ENCODE peak calls at places on chromosomes 11 and 22, in five cellular contexts. I is lower leg skin, Q is A549, K is endothelial cell of umbilical vein, A is heart left ventricle. N is an unnamed sample.

GRCh38 chr22:19877626-19878339 is 23.1 kb upstream of the GNB1L start:
- DNase-seq in A (peak), I (peak), Q (no peak), K (no peak), N (no peak)

GRCh38 chr22:35601013-35601580 is 16.0 kb downstream of the MB start:
- DNase-seq in I (no peak), Q (no peak), A (no peak), K (no peak), N (no peak)

GRCh38 chr11:62610403-62610802 is 2.2 kb downstream of the EML3 start:
- DNase-seq in I (no peak), K (no peak), Q (no peak), A (no peak), N (no peak)

GRCh38 chr11:123690490-123690889 is 36.1 kb upstream of the SCN3B start:
- DNase-seq in Q (peak), A (no peak), I (no peak), K (no peak), N (peak)

GRCh38 chr22:33476716-33477115 is 418.5 kb upstream of the SYN3 start:
- DNase-seq in Q (peak), K (no peak), A (no peak), I (no peak), N (peak)

GRCh38 chr11:130454495-130455262 is 6.2 kb downstream of the ADAMTS15 start:
- DNase-seq in Q (no peak), A (peak), K (no peak), I (no peak), N (no peak)

GRCh38 chr11:26286472-26287066 is 45.4 kb upstream of the ANO3 start:
- DNase-seq in I (no peak), A (no peak), Q (peak), K (peak), N (no peak)

GRCh38 chr11:32267679-32268187 is 167.6 kb downstream of the WT1 start:
- DNase-seq in A (no peak), Q (no peak), K (no peak), I (no peak), N (no peak)

GRCh38 chr11:77580712-77581337 is 8.9 kb upstream of the AQP11 start:
- DNase-seq in I (no peak), Q (peak), A (no peak), K (no peak), N (no peak)

GRCh38 chr22:46053563-46054090 is 76.7 kb upstream of the WNT7B start:
- DNase-seq in K (peak), I (peak), Q (no peak), A (peak), N (no peak)

GRCh38 chr11:74018331-74019005 is 9.6 kb upstream of the UCP3 start:
- DNase-seq in I (peak), Q (no peak), A (peak), K (no peak), N (no peak)

GRCh38 chr22:46390652-46391301 is 55.3 kb downstream of the TRMU start:
- DNase-seq in I (no peak), Q (no peak), K (peak), A (peak), N (no peak)

GRCh38 chr11:19511413-19512183 is 201.0 kb upstream of the NAV2 start:
- DNase-seq in K (peak), I (no peak), Q (no peak), A (peak), N (no peak)

GRCh38 chr11:79705648-79706047 is 264.8 kb upstream of the TENM4 start:
- DNase-seq in K (no peak), I (no peak), Q (no peak), A (no peak), N (no peak)

GRCh38 chr11:1152316-1153104 is 5.2 kb upstream of the MUC5AC start:
- DNase-seq in A (no peak), I (peak), Q (peak), K (no peak), N (peak)

GRCh38 chr11:78449866-78450265 is 32.2 kb upstream of the GAB2 start:
- DNase-seq in K (no peak), A (no peak), I (no peak), Q (no peak), N (no peak)

GRCh38 chr11:130400793-130401483 is 27.5 kb downstream of the ADAMTS8 start:
- DNase-seq in K (no peak), Q (no peak), I (no peak), A (no peak), N (no peak)

GRCh38 chr11:128757235-128757711 is 63.4 kb downstream of the FLI1 start:
- DNase-seq in Q (peak), A (no peak), I (no peak), K (peak), N (peak)

GRCh38 chr22:41353862-41354575 is 27.7 kb upstream of the TEF start:
- DNase-seq in I (no peak), K (no peak), A (no peak), Q (no peak), N (no peak)

GRCh38 chr22:38802671-38803121 is 8.8 kb upstream of the DNAL4 start:
- DNase-seq in I (peak), A (no peak), K (no peak), Q (peak), N (peak)

GRCh38 chr11:84853841-84854497 is 773.2 kb downstream of the DLG2 start:
- DNase-seq in A (no peak), K (no peak), Q (no peak), I (no peak), N (no peak)

GRCh38 chr11:48055292-48056132 is 75.2 kb downstream of the PTPRJ start:
- DNase-seq in A (no peak), K (no peak), I (no peak), Q (no peak), N (no peak)

GRCh38 chr11:130513132-130513531 is 64.7 kb downstream of the ADAMTS15 start:
- DNase-seq in Q (no peak), A (peak), K (no peak), I (peak), N (no peak)

GRCh38 chr22:36659762-36660509 is 43.6 kb downstream of the CACNG2 start:
- DNase-seq in Q (peak), I (peak), A (peak), K (peak), N (peak)

GRCh38 chr11:23725752-23726151 is 771.1 kb upstream of the LUZP2 start:
- DNase-seq in Q (no peak), I (no peak), K (no peak), A (no peak), N (no peak)

GRCh38 chr11:134760957-134761356 is 348.9 kb upstream of the B3GAT1 start:
- DNase-seq in Q (no peak), I (no peak), A (no peak), K (no peak), N (no peak)

GRCh38 chr11:120457996-120458395 is 53.6 kb upstream of the GRIK4 start:
- DNase-seq in A (no peak), K (no peak), Q (no peak), I (no peak), N (no peak)

GRCh38 chr11:9203715-9204311 is 61.3 kb downstream of the DENND5A start:
- DNase-seq in Q (peak), A (no peak), I (no peak), K (peak), N (no peak)

GRCh38 chr11:27362032-27362431 is 983 bp downstream of the CCDC34 start:
- DNase-seq in Q (no peak), I (no peak), K (no peak), A (no peak), N (no peak)

GRCh38 chr11:27363576-27364115 is 631 bp upstream of the CCDC34 start:
- DNase-seq in I (no peak), A (no peak), Q (no peak), K (no peak), N (no peak)

GRCh38 chr11:27358306-27358705 is 4.7 kb downstream of the CCDC34 start:
- DNase-seq in A (no peak), I (no peak), Q (no peak), K (no peak), N (no peak)

GRCh38 chr11:27367881-27368280 is 4.9 kb upstream of the CCDC34 start:
- DNase-seq in K (no peak), Q (no peak), A (no peak), I (no peak), N (no peak)

GRCh38 chr11:27362749-27363575 is at the start of gene CCDC34:
- DNase-seq in A (peak), K (peak), I (peak), Q (peak), N (peak)
- TF ChIP-seq POLR2A in A (no peak), K (peak), I (no peak), Q (peak), N (peak)

DNA sequence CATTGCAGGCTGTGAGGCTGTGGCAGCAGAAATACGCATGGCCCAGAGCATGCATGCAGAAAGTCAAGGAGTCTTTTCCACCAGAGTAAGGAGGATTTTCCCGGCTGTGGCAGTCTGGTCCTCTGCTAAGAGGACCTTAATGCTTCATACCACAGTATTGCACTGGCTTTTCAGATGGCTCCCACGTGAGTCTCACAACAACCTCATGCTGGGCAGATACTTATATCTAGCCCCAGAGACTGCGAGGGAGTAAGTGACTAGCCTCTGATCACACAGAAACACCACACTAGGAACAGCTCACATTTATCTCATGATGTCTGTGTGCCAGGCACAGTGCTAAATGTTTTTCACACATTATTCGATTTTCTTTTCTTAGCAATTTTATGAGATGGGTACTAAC is 8.0 kb downstream of the CRY2 start:
- DNase-seq in Q (no peak), I (peak), K (no peak), A (no peak), N (no peak)
- TF ChIP-seq POLR2A in Q (no peak), I (no peak), K (no peak), A (no peak), N (no peak)

GRCh38 chr11:2944953-2945756 is 15.9 kb upstream of the PHLDA2 start:
- DNase-seq in Q (no peak), A (peak), K (peak), I (peak), N (peak)

GRCh38 chr11:2944530-2944929 is 15.3 kb upstream of the PHLDA2 start:
- DNase-seq in Q (no peak), K (no peak), I (no peak), A (no peak), N (no peak)

GRCh38 chr11:2942447-2942846 is 13.2 kb upstream of the PHLDA2 start:
- DNase-seq in A (no peak), I (no peak), K (no peak), Q (no peak), N (no peak)

GRCh38 chr11:2942872-2943710 is 13.9 kb upstream of the PHLDA2 start:
- DNase-seq in A (no peak), K (no peak), Q (no peak), I (no peak), N (no peak)

GRCh38 chr11:2943711-2944118 is 14.5 kb upstream of the PHLDA2 start:
- DNase-seq in K (no peak), A (no peak), Q (no peak), I (no peak), N (no peak)
- TF ChIP-seq POLR2A in K (no peak), A (no peak), Q (no peak), I (no peak), N (no peak)

GRCh38 chr11:65314501-65315203 is at the start of gene CDC42EP2:
- DNase-seq in K (peak), Q (peak), I (peak), A (peak), N (peak)
- TF ChIP-seq POLR2A in K (peak), Q (peak), I (no peak), A (peak), N (peak)

DNA sequence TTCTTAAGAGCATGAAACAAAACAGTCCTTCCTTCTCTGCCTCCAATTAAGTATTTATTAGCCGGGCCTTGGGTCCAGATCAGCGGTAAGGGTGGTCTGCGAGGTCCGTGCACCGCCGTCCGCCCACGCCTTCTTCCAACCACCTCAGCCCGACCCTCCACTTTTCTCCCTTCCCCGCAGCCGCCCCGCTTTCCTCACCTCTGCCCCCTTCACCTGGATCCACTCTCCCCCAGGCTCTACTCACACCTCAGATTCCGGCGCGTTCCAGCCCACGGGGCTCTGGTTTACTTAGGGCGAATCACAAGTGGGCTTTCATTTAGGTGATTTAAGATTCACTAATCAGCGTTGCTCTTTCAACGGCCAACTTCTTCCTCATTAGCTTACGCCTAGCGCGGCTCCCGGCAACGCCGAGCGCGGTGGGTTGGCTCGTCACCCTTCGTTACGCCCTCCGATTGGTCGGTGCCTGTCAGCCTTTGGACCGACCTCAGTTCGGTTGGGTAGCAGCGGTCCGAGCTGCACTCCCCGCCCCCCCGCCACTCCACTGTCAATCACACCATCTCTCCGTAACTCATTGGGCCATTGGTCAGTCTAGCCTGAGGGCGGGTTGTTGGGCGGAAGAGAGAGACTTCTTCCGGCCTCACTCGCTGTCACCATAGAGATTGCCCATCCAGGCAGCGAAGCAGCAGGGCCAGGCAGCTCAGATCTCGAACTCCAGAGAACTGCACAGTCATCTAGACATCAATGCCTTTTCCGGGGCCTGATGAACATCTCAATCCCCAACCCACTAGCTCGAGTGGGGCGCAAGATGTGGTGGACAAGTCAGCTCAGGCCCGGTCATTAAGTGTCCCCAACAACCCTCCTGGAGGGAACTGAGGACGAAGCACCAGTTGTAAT is at the start of gene TMEM218:
- DNase-seq in Q (peak), A (peak), K (peak), I (peak), N (peak)
- TF ChIP-seq POLR2A in Q (peak), A (no peak), K (no peak), I (no peak), N (no peak)

GRCh38 chr11:67354314-67355022 is 1.1 kb upstream of the POLD4 start:
- DNase-seq in K (peak), Q (peak), I (peak), A (peak), N (peak)
- TF ChIP-seq POLR2A in K (no peak), Q (peak), I (no peak), A (peak), N (peak)

GRCh38 chr11:34182425-34182824 is 77.0 kb downstream of the NAT10 start:
- DNase-seq in K (no peak), Q (no peak), I (no peak), A (no peak), N (no peak)
- TF ChIP-seq POLR2A in K (no peak), Q (no peak), I (no peak), A (no peak), N (no peak)

DNA sequence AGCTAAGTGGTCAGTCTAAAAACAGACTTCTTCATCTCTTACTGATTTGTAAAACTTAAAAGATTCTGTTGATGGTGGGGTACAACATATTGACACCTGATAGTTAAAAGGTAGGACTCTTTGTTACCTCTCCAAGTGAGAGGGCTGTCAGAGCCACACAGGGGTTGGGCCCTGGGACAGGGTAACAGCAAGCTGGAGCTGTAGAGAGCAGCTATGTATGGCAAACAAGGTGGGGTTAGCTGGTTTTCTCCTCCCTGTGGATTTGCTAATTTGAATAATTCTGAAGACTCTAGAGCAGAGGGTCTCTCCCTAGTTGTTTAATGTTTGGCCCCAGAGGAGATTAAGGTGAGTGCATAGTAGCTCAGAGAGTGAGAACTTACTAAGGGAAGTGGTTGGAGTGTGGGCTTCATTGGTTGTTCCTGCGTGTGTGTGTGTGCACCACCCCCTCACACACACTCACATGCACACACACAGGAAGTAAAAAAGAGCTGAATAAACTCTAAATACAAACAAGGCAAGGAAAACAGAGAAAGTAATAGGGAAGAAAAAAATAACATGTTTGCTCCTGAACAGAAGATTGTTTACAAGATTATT is 9.2 kb upstream of the GAS2 start:
- DNase-seq in Q (no peak), A (no peak), I (no peak), K (no peak), N (no peak)
- TF ChIP-seq POLR2A in Q (no peak), A (no peak), I (no peak), K (no peak), N (no peak)